ENCODE peak calls at places on chromosome 11, in seven cellular contexts. C is SHP77 treated with DMSO at 0.1 percent for 48 hours, D is foreskin fibroblast, Q is natural killer cell, U is colonic mucosa, W is Calu3, Y is M059J. O is an unnamed sample.

GRCh38 chr11:66868726-66869291 is 11.9 kb downstream of the LRFN4 start:
- DNase-seq in C (no peak), D (no peak), Q (peak; percentile 47), U (peak; percentile 83), W (peak; percentile 44), Y (no peak), O (no peak)

GRCh38 chr11:115642660-115643059 is 138.4 kb upstream of the CADM1 start:
- DNase-seq in C (no peak), D (no peak), Q (no peak), U (no peak), W (no peak), Y (no peak), O (no peak)

GRCh38 chr11:119336744-119337469 is 2.6 kb downstream of the RNF26 start:
- DNase-seq in C (no peak), D (no peak), Q (no peak), U (no peak), W (no peak), Y (no peak), O (no peak)

GRCh38 chr11:19253149-19253540 is 12.4 kb upstream of the E2F8 start:
- DNase-seq in C (peak; percentile 63), D (no peak), Q (no peak), U (peak; percentile 34), W (no peak), Y (no peak), O (no peak)

GRCh38 chr11:17384002-17384511 is 4.4 kb downstream of the KCNJ11 start:
- DNase-seq in C (no peak), D (peak; percentile 68), Q (peak; percentile 72), U (peak; percentile 80), W (peak; percentile 82), Y (peak; percentile 81), O (peak; percentile 76)

GRCh38 chr11:1917523-1918435 is 1.7 kb upstream of the TNNT3 start:
- DNase-seq in C (no peak), D (no peak), Q (no peak), U (no peak), W (no peak), Y (no peak), O (no peak)

GRCh38 chr11:91265946-91266345 is 958.7 kb upstream of the FAT3 start:
- DNase-seq in C (no peak), D (no peak), Q (no peak), U (no peak), W (no peak), Y (peak; percentile 42), O (no peak)

GRCh38 chr11:75966546-75967287 is 151.7 kb downstream of the UVRAG start:
- DNase-seq in C (no peak), D (peak; percentile 78), Q (no peak), U (no peak), W (peak; percentile 6), Y (peak; percentile 76), O (peak; percentile 12)

GRCh38 chr11:44607324-44607962 is 42.0 kb downstream of the CD82 start:
- DNase-seq in C (no peak), D (peak; percentile 49), Q (no peak), U (no peak), W (no peak), Y (peak; percentile 85), O (no peak)

GRCh38 chr11:38491986-38492385 is 1894.0 kb upstream of the RAG2 start:
- DNase-seq in C (no peak), D (no peak), Q (no peak), U (no peak), W (no peak), Y (no peak), O (no peak)

GRCh38 chr11:36509694-36510566 is at the start of gene TRAF6:
- DNase-seq in C (peak; percentile 83), D (peak; percentile 75), Q (peak; percentile 91), U (peak; percentile 92), W (peak; percentile 95), Y (peak; percentile 82), O (peak; percentile 89)

GRCh38 chr11:93585758-93586157 is 42.6 kb upstream of the SMCO4 start:
- DNase-seq in C (peak; percentile 29), D (peak; percentile 52), Q (no peak), U (no peak), W (peak; percentile 4), Y (peak; percentile 67), O (no peak)

GRCh38 chr11:818396-819128 is at the start of gene PNPLA2:
- DNase-seq in C (no peak), D (peak; percentile 73), Q (no peak), U (peak; percentile 73), W (peak; percentile 79), Y (peak; percentile 60), O (no peak)

GRCh38 chr11:64620286-64620962 is 29.4 kb downstream of the SLC22A12 start:
- DNase-seq in C (no peak), D (no peak), Q (no peak), U (peak; percentile 54), W (no peak), Y (peak; percentile 56), O (no peak)

GRCh38 chr11:48074425-48075181 is 94.2 kb downstream of the PTPRJ start:
- DNase-seq in C (no peak), D (no peak), Q (no peak), U (no peak), W (no peak), Y (no peak), O (no peak)